ENCODE peak calls at places on chromosomes 7 and 10, in nine cellular contexts. I, L, S, E, T, Y, H, V and C are unnamed samples.

GRCh38 chr7:80311313-80311712 is 176.7 kb downstream of the GNAI1 start:
- DNase-seq in I (no peak), L (no peak), S (no peak), E (no peak), T (no peak), Y (no peak), H (no peak), V (no peak), C (no peak)

GRCh38 chr10:84291389-84291788 is 37.0 kb upstream of the CCSER2 start:
- DNase-seq in I (no peak), L (no peak), S (no peak), E (no peak), T (no peak), Y (no peak), H (peak; percentile 22), V (no peak), C (no peak)

GRCh38 chr7:41997151-41997550 is 239.9 kb downstream of the GLI3 start:
- DNase-seq in I (no peak), L (no peak), S (no peak), E (no peak), T (no peak), Y (no peak), H (no peak), V (no peak), C (no peak)

GRCh38 chr7:516606-517456 is 2.8 kb downstream of the PDGFA start:
- DNase-seq in I (no peak), L (peak; percentile 83), S (no peak), E (no peak), T (no peak), Y (no peak), H (peak; percentile 43), V (no peak), C (peak; percentile 72)

GRCh38 chr7:135620980-135621850 is 41.1 kb upstream of the STMP1 start:
- DNase-seq in I (no peak), L (peak; percentile 13), S (peak; percentile 66), E (peak; percentile 1), T (no peak), Y (no peak), H (peak; percentile 74), V (no peak), C (no peak)

GRCh38 chr7:5892498-5892897 is 6.0 kb upstream of the CCZ1 start:
- DNase-seq in I (no peak), L (no peak), S (no peak), E (no peak), T (no peak), Y (no peak), H (no peak), V (no peak), C (no peak)

GRCh38 chr7:90933041-90933440 is 331.2 kb upstream of the FZD1 start:
- DNase-seq in I (no peak), L (no peak), S (no peak), E (no peak), T (no peak), Y (no peak), H (no peak), V (no peak), C (no peak)

GRCh38 chr7:129426482-129426881 is 7.8 kb upstream of the STRIP2 start:
- DNase-seq in I (no peak), L (no peak), S (no peak), E (no peak), T (no peak), Y (no peak), H (no peak), V (no peak), C (no peak)

GRCh38 chr10:31000867-31001266 is 30.8 kb downstream of the ZNF438 start:
- DNase-seq in I (no peak), L (no peak), S (no peak), E (no peak), T (no peak), Y (no peak), H (no peak), V (no peak), C (no peak)

GRCh38 chr10:1404953-1405260 is 332.4 kb downstream of the ADARB2 start:
- DNase-seq in I (no peak), L (no peak), S (no peak), E (no peak), T (no peak), Y (no peak), H (no peak), V (no peak), C (peak; percentile 16)

GRCh38 chr10:1404236-1404952 is 332.9 kb downstream of the ADARB2 start:
- DNase-seq in I (no peak), L (no peak), S (no peak), E (no peak), T (no peak), Y (no peak), H (no peak), V (no peak), C (peak; percentile 10)

GRCh38 chr10:1402016-1402820 is 335.1 kb downstream of the ADARB2 start:
- DNase-seq in I (no peak), L (no peak), S (peak; percentile 73), E (no peak), T (no peak), Y (no peak), H (no peak), V (no peak), C (peak; percentile 9)

GRCh38 chr10:1402821-1403507 is 334.4 kb downstream of the ADARB2 start:
- DNase-seq in I (no peak), L (no peak), S (no peak), E (no peak), T (no peak), Y (no peak), H (no peak), V (no peak), C (peak; percentile 17)

DNA sequence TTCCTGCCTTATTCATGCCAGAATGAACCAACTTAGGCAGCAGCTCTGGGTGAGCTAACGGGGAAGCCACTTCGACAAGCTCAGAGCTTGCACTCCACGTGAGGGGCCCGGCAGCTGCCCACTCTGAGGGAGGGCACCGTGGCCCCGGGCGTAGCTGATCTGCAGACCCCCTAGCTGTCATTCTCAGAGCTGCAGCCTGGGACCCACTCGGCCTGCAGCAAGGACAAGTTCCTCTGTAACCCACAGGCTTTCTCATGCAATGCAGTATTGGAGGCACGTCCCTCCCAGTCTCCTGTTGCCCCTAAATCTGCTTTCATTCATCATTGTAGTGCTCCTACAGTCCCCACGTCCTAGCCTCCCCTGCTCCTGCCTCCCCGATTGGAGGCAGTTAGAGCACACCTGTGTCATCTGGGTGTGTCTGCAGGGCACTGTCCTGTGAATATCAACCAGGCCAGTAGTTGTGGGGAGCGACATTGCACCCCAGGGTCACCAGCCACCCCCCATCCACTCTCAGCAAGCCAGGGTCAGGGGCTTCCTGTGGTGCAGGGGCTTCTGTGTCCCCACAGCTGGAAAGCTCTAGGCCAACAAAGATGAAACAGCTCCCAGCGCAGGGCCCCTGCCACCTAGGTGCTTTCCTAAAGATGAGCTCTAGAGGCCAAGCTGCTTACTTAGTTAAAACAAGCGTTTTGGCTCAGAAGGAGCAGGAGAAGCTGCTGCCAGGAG is 333.7 kb downstream of the ADARB2 start:
- DNase-seq in I (no peak), L (no peak), S (no peak), E (no peak), T (no peak), Y (no peak), H (no peak), V (no peak), C (peak; percentile 9)
- TF ChIP-seq CTCF in I (no peak), L (no peak), S (no peak), E (peak; percentile 81), T (no peak), Y (no peak), H (no peak), V (no peak), C (no peak)

GRCh38 chr7:130886438-130887135 is 152.6 kb upstream of the KLF14 start:
- DNase-seq in I (no peak), L (no peak), S (no peak), E (no peak), T (no peak), Y (peak; percentile 77), H (no peak), V (no peak), C (no peak)
- H3K4me3 ChIP-seq in I (no peak overlapping the region), L (no peak overlapping the region), S (no peak overlapping the region), E (no peak overlapping the region), T (no peak overlapping the region), Y (no peak overlapping the region), H (no peak overlapping the region), V (no peak overlapping the region), C (no peak overlapping the region)

GRCh38 chr10:70234668-70235447 is 1.6 kb upstream of the PPA1 start:
- DNase-seq in I (no peak), L (no peak), S (no peak), E (no peak), T (no peak), Y (no peak), H (no peak), V (no peak), C (no peak)

GRCh38 chr10:70233109-70233938 is at the start of gene PPA1:
- DNase-seq in I (peak; percentile 99), L (peak; percentile 99), S (peak; percentile 100), E (peak; percentile 93), T (peak; percentile 98), Y (peak; percentile 99), H (peak; percentile 92), V (peak; percentile 98), C (peak; percentile 99)

GRCh38 chr10:70233939-70234300 is 691 bp upstream of the PPA1 start:
- DNase-seq in I (no peak), L (no peak), S (peak; percentile 61), E (no peak), T (no peak), Y (no peak), H (no peak), V (no peak), C (no peak)

GRCh38 chr10:70232859-70233108 is 445 bp downstream of the PPA1 start:
- DNase-seq in I (no peak), L (no peak), S (no peak), E (no peak), T (no peak), Y (no peak), H (no peak), V (no peak), C (no peak)

GRCh38 chr10:70232155-70232858 is 922 bp downstream of the PPA1 start:
- DNase-seq in I (peak; percentile 80), L (peak; percentile 77), S (peak; percentile 36), E (no peak), T (no peak), Y (peak; percentile 57), H (peak; percentile 71), V (no peak), C (peak; percentile 72)
- TF ChIP-seq POLR2AphosphoS5 in I (peak; percentile 71), L (peak; percentile 89), S (peak; percentile 15), E (no peak), T (no peak), Y (peak; percentile 76), H (peak; percentile 53), V (peak; percentile 27), C (peak; percentile 94)

GRCh38 chr10:130689743-130690626 is 553.8 kb downstream of the GLRX3 start:
- DNase-seq in I (no peak), L (no peak), S (peak; percentile 64), E (no peak), T (no peak), Y (no peak), H (no peak), V (no peak), C (no peak)

GRCh38 chr10:130691787-130692186 is 555.6 kb downstream of the GLRX3 start:
- DNase-seq in I (no peak), L (no peak), S (no peak), E (no peak), T (no peak), Y (no peak), H (no peak), V (no peak), C (no peak)

GRCh38 chr10:130687566-130687965 is 551.4 kb downstream of the GLRX3 start:
- DNase-seq in I (no peak), L (no peak), S (no peak), E (no peak), T (no peak), Y (no peak), H (no peak), V (no peak), C (no peak)

GRCh38 chr10:130686680-130687300 is 550.6 kb downstream of the GLRX3 start:
- DNase-seq in I (no peak), L (no peak), S (peak; percentile 72), E (peak; percentile 13), T (no peak), Y (no peak), H (peak; percentile 12), V (no peak), C (no peak)
- TF ChIP-seq CTCF in I (no peak), L (no peak), S (no peak), E (peak; percentile 90), T (no peak), Y (no peak), H (peak; percentile 58), V (peak; percentile 29), C (no peak)